ENCODE peak calls at places on chromosomes 2 and 18, in five cellular contexts. S is GM12864; E is A549; D is substantia nigra; N is stimulated activated CD8-positive, alpha-beta memory T cell treated with anti-CD3 and anti-CD28 coated beads, Interleukin-7, amount 100 ng/mL, for 1 hour. K is an unnamed sample.

GRCh38 chr18:63158676-63159291 is 160.8 kb downstream of the BCL2 start:
- DNase-seq in D (no peak), N (no peak), E (no peak), S (peak), K (no peak)

GRCh38 chr18:14189858-14190257 is 57.6 kb upstream of the ZNF519 start:
- DNase-seq in D (no peak), N (no peak), S (no peak), E (peak), K (peak)

GRCh38 chr2:77001895-77002294 is 520.3 kb downstream of the LRRTM4 start:
- DNase-seq in E (no peak), S (no peak), N (no peak), D (no peak), K (no peak)

GRCh38 chr2:85326946-85327756 is 638 bp downstream of the TGOLN2 start:
- DNase-seq in D (no peak), E (peak), S (no peak), N (peak), K (no peak)

GRCh38 chr2:137381731-137382130 is 582.5 kb upstream of the HNMT start:
- DNase-seq in S (no peak), D (no peak), N (no peak), E (no peak), K (no peak)

GRCh38 chr2:192230864-192231453 is 36.2 kb upstream of the TMEFF2 start:
- DNase-seq in N (no peak), S (no peak), D (no peak), E (no peak), K (no peak)

GRCh38 chr2:65228249-65228750 is 669 bp downstream of the ACTR2 start:
- DNase-seq in E (no peak), N (no peak), S (peak), D (no peak), K (no peak)

GRCh38 chr2:145909781-145910180 is 1389.9 kb upstream of the ZEB2 start:
- DNase-seq in N (no peak), D (no peak), E (no peak), S (no peak), K (no peak)

GRCh38 chr2:239814136-239814916 is 210.8 kb downstream of the NDUFA10 start:
- DNase-seq in N (no peak), D (no peak), S (no peak), E (no peak), K (no peak)

GRCh38 chr18:41391616-41392610 is 563.1 kb upstream of the PIK3C3 start:
- DNase-seq in E (peak), D (no peak), S (no peak), N (no peak), K (no peak)

GRCh38 chr18:29164020-29164706 is 987.2 kb upstream of the CDH2 start:
- DNase-seq in E (peak), S (no peak), N (no peak), D (no peak), K (peak)

K was measured in pulmonary artery endothelial cell.